ENCODE peak calls at places on chromosomes 16 and 17, in five cellular contexts. K is H1, Z is neuronal stem cell, V is IMR-90, I is H9. O is an unnamed sample.

GRCh38 chr17:28124962-28125361 is 82.5 kb downstream of the NLK start:
- DNase-seq in K (no peak), Z (no peak), V (no peak), I (no peak), O (no peak)

GRCh38 chr17:2043785-2044184 is 2.0 kb downstream of the OVCA2 start:
- DNase-seq in K (no peak), Z (no peak), V (peak), I (no peak), O (peak)

GRCh38 chr16:785563-786535 is 2.3 kb downstream of the RPUSD1 start:
- DNase-seq in K (peak), Z (peak), V (peak), I (peak), O (peak)

GRCh38 chr17:49575524-49576120 is at the start of gene NXPH3:
- DNase-seq in K (peak), Z (peak), V (peak), I (peak), O (peak)

GRCh38 chr16:80569440-80570105 is 28.8 kb downstream of the DYNLRB2 start:
- DNase-seq in K (no peak), Z (no peak), V (peak), I (no peak), O (no peak)

GRCh38 chr17:61378658-61379456 is 20.8 kb upstream of the TBX2 start:
- DNase-seq in K (no peak), Z (no peak), V (no peak), I (no peak), O (no peak)

GRCh38 chr17:39665642-39666221 is 583 bp downstream of the TCAP start:
- DNase-seq in K (no peak), Z (no peak), V (no peak), I (peak), O (peak)

GRCh38 chr17:79630120-79630519 is 19.3 kb upstream of the RBFOX3 start:
- DNase-seq in K (peak), Z (no peak), V (no peak), I (peak), O (no peak)

GRCh38 chr17:42891539-42892152 is 9.0 kb upstream of the G6PC1 start:
- DNase-seq in K (peak), Z (no peak), V (peak), I (peak), O (no peak)

GRCh38 chr17:28926786-28927185 is 23.9 kb upstream of the DHRS13 start:
- DNase-seq in K (no peak), Z (no peak), V (no peak), I (no peak), O (peak)

GRCh38 chr17:67449885-67450755 is 73.0 kb downstream of the PITPNC1 start:
- DNase-seq in K (no peak), Z (no peak), V (no peak), I (no peak), O (no peak)

GRCh38 chr16:50618238-50618918 is 62.7 kb downstream of the SNX20 start:
- DNase-seq in K (no peak), Z (no peak), V (no peak), I (no peak), O (no peak)

GRCh38 chr17:82246365-82247174 is 17.7 kb downstream of the SLC16A3 start:
- DNase-seq in K (no peak), Z (no peak), V (peak), I (no peak), O (peak)

GRCh38 chr17:50051082-50051576 is 4.8 kb upstream of the ITGA3 start:
- DNase-seq in K (no peak), Z (no peak), V (peak), I (peak), O (peak)

GRCh38 chr16:54080524-54081008 is 206.0 kb downstream of the IRX3 start:
- DNase-seq in K (no peak), Z (no peak), V (peak), I (no peak), O (no peak)

GRCh38 chr16:28531777-28532744 is 6.7 kb downstream of the NUPR1 start:
- DNase-seq in K (peak), Z (peak), V (no peak), I (peak), O (peak)

GRCh38 chr16:28108590-28109247 is 45.2 kb upstream of the GSG1L start:
- DNase-seq in K (no peak), Z (no peak), V (no peak), I (no peak), O (no peak)

GRCh38 chr16:2143874-2144485 is 4.4 kb upstream of the RAB26 start:
- DNase-seq in K (peak), Z (no peak), V (no peak), I (peak), O (no peak)

GRCh38 chr16:85856054-85856453 is 42.9 kb upstream of the IRF8 start:
- DNase-seq in K (no peak), Z (no peak), V (no peak), I (no peak), O (no peak)

GRCh38 chr16:47854737-47855136 is 301.1 kb downstream of the ABCC12 start:
- DNase-seq in K (no peak), Z (no peak), V (no peak), I (no peak), O (no peak)

GRCh38 chr16:5325932-5326331 is 228.3 kb upstream of the EEF2KMT start:
- DNase-seq in K (no peak), Z (no peak), V (no peak), I (no peak), O (no peak)

GRCh38 chr16:30927789-30928378 is 4.5 kb downstream of the FBXL19 start:
- DNase-seq in K (peak), Z (peak), V (peak), I (peak), O (no peak)

GRCh38 chr17:30290696-30291570 is 811 bp downstream of the BLMH start:
- DNase-seq in K (no peak), Z (peak), V (peak), I (peak), O (peak)

GRCh38 chr17:59368218-59368857 is 36.9 kb downstream of the YPEL2 start:
- DNase-seq in K (no peak), Z (no peak), V (no peak), I (no peak), O (peak)

GRCh38 chr17:34647511-34647910 is 68.1 kb downstream of the TMEM132E start:
- DNase-seq in K (no peak), Z (no peak), V (no peak), I (no peak), O (no peak)

GRCh38 chr17:546456-546855 is 168.2 kb downstream of the VPS53 start:
- DNase-seq in K (no peak), Z (no peak), V (no peak), I (no peak), O (peak)

GRCh38 chr16:84356176-84356575 is 12.2 kb upstream of the ATP2C2 start:
- DNase-seq in K (no peak), Z (no peak), V (no peak), I (no peak), O (no peak)

GRCh38 chr16:55444754-55445485 is 34.1 kb upstream of the MMP2 start:
- DNase-seq in K (no peak), Z (no peak), V (no peak), I (no peak), O (peak)

GRCh38 chr16:58494981-58495860 is 4.7 kb upstream of the NDRG4 start:
- DNase-seq in K (peak), Z (peak), V (peak), I (peak), O (peak)

GRCh38 chr17:45693792-45694191 is 90.3 kb upstream of the CRHR1 start:
- DNase-seq in K (no peak), Z (no peak), V (no peak), I (no peak), O (no peak)

GRCh38 chr16:73337371-73337770 is 289.4 kb upstream of the ZFHX3 start:
- DNase-seq in K (no peak), Z (no peak), V (no peak), I (no peak), O (no peak)

GRCh38 chr16:621526-622105 is 9.2 kb upstream of the WFIKKN1 start:
- DNase-seq in K (no peak), Z (no peak), V (no peak), I (no peak), O (no peak)

GRCh38 chr16:88714420-88715302 is 8.4 kb downstream of the CTU2 start:
- DNase-seq in K (no peak), Z (no peak), V (no peak), I (no peak), O (no peak)

GRCh38 chr17:57726213-57726612 is 18.9 kb downstream of the CCDC182 start:
- DNase-seq in K (no peak), Z (no peak), V (no peak), I (no peak), O (no peak)

GRCh38 chr17:57622886-57623433 is 122.1 kb downstream of the CCDC182 start:
- DNase-seq in K (no peak), Z (no peak), V (peak), I (no peak), O (peak)

GRCh38 chr17:64448665-64449512 is at the start of gene MILR1:
- DNase-seq in K (no peak), Z (no peak), V (peak), I (no peak), O (no peak)

GRCh38 chr17:64447526-64447925 is 1.4 kb upstream of the MILR1 start:
- DNase-seq in K (no peak), Z (no peak), V (no peak), I (no peak), O (no peak)

GRCh38 chr17:64449545-64449944 is 630 bp downstream of the MILR1 start:
- DNase-seq in K (no peak), Z (no peak), V (no peak), I (no peak), O (no peak)
- H2BK120ac ChIP-seq in K (no peak), Z (no peak), V (no peak), I (no peak), O (no peak)

DNA sequence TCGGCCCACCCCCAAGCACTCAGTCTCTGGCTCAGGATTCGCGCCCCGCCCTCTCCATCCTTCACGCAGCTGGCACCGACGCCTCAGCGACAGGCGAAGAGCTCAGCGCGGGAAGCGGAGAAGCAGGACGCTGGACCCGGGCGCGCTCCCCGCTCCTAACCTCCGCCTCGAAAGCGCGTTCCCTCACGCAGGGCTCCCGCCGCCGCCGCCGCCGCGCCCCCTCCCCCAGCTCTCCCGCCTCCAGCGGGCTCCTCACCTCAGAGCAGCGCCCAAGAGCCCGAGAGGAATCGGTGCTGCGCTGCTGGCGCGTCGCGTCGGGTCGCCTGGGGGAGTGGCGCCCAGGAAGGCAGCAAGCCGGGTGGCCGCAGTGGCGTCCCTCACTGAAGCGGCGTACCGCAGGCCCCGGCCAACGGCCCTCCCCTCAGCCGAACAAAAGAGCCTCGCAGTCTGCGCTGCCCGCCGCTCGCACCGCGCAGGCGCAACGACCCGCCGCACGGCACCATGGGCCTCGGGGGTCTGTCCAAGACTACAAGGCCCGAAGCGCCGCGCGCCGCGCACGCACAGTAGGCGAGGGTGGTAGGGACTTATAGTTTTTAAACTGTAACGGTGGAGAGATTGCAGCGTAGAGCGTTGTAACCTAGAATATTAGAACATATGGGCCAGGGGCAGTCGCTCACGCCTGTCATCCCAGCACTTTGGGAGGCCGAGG is at the start of gene CBX1:
- DNase-seq in K (peak), Z (peak), V (peak), I (peak), O (peak)
- H3K4ac ChIP-seq in K (peak), Z (no peak), V (peak), I (no peak), O (peak)

GRCh38 chr17:41773731-41774193 is 12.7 kb downstream of the JUP start:
- DNase-seq in K (no peak), Z (no peak), V (peak), I (no peak), O (no peak)
- H2BK120ac ChIP-seq in K (no peak), Z (no peak), V (peak), I (no peak), O (peak)

GRCh38 chr16:77913738-77914263 is 108.5 kb upstream of the CLEC3A start:
- DNase-seq in K (no peak), Z (no peak), V (peak), I (no peak), O (no peak)

GRCh38 chr16:77916111-77916510 is 106.2 kb upstream of the CLEC3A start:
- DNase-seq in K (no peak), Z (no peak), V (no peak), I (no peak), O (no peak)

GRCh38 chr16:77912617-77913016 is 109.7 kb upstream of the CLEC3A start:
- DNase-seq in K (no peak), Z (no peak), V (no peak), I (no peak), O (no peak)
- H3K4ac ChIP-seq in K (no peak), Z (no peak), V (no peak), I (no peak), O (no peak)

GRCh38 chr17:41061969-41062368 is 2.1 kb upstream of the KRTAP2-3 start:
- DNase-seq in K (no peak), Z (no peak), V (peak), I (no peak), O (peak)
- H2BK120ac ChIP-seq in K (no peak), Z (no peak), V (peak), I (no peak), O (no peak)

DNA sequence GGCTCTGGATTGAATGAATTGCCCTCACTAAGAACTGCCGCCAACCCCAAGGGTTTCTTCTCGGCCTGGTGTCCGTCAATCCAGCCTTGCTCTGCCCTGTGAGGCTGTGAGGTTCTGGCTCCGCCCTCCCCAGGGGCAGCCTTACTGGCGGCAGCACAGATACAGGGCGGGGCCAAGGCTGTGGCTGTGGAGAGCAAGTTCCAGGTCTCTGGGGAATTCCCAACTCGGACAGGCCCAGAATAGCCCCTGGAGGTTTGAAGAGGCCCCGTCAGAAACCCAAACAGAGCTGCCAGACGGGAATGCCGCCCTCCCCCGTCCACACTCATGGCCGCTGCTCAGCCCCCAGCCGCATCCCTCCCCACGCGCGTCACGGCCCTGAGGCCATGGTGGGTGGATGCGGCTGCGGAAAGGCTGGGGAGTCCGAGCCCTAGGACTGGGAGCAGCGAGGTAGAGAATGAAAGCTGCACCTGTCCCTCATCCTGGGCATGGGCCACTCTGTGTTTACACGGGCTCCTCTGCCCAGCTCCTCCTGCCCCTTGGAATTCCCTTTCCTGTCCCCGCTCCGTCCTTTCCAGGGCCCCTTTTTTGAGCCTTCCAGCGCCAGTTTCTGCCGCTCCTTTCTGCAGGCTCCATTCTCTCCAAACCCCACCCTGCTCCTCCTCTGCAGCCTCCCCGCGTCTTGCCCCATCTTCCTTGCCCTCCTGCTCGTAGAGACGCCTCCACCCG is 660 bp upstream of the PRRT2 start:
- DNase-seq in K (peak), Z (peak), V (peak), I (peak), O (peak)
- H3K4ac ChIP-seq in K (peak), Z (peak), V (peak), I (no peak), O (peak)

GRCh38 chr16:57305159-57305811 is 20.8 kb upstream of the PLLP start:
- DNase-seq in K (no peak), Z (no peak), V (no peak), I (no peak), O (no peak)

GRCh38 chr16:57308041-57308440 is 23.6 kb upstream of the PLLP start:
- DNase-seq in K (no peak), Z (no peak), V (no peak), I (no peak), O (no peak)

GRCh38 chr16:57307365-57307764 is 22.9 kb upstream of the PLLP start:
- DNase-seq in K (no peak), Z (no peak), V (no peak), I (no peak), O (no peak)

GRCh38 chr16:57304169-57305061 is 19.9 kb upstream of the PLLP start:
- DNase-seq in K (no peak), Z (no peak), V (peak), I (no peak), O (peak)

GRCh38 chr16:57306676-57307341 is 22.3 kb upstream of the PLLP start:
- DNase-seq in K (no peak), Z (no peak), V (no peak), I (no peak), O (no peak)
- H2BK120ac ChIP-seq in K (no peak), Z (no peak), V (no peak), I (no peak), O (no peak)

GRCh38 chr16:65037558-65037957 is 84.3 kb downstream of the CDH11 start:
- DNase-seq in K (no peak), Z (no peak), V (no peak), I (no peak), O (no peak)

GRCh38 chr16:65034915-65035314 is 86.9 kb downstream of the CDH11 start:
- DNase-seq in K (peak), Z (no peak), V (no peak), I (peak), O (no peak)

GRCh38 chr16:65042966-65043365 is 78.9 kb downstream of the CDH11 start:
- DNase-seq in K (no peak), Z (no peak), V (no peak), I (no peak), O (no peak)

GRCh38 chr16:65032397-65032796 is 89.5 kb downstream of the CDH11 start:
- DNase-seq in K (no peak), Z (no peak), V (peak), I (no peak), O (no peak)

GRCh38 chr16:65038125-65038524 is 83.7 kb downstream of the CDH11 start:
- DNase-seq in K (no peak), Z (no peak), V (peak), I (no peak), O (no peak)
- H3K4ac ChIP-seq in K (no peak), Z (no peak), V (no peak), I (no peak), O (no peak)

DNA sequence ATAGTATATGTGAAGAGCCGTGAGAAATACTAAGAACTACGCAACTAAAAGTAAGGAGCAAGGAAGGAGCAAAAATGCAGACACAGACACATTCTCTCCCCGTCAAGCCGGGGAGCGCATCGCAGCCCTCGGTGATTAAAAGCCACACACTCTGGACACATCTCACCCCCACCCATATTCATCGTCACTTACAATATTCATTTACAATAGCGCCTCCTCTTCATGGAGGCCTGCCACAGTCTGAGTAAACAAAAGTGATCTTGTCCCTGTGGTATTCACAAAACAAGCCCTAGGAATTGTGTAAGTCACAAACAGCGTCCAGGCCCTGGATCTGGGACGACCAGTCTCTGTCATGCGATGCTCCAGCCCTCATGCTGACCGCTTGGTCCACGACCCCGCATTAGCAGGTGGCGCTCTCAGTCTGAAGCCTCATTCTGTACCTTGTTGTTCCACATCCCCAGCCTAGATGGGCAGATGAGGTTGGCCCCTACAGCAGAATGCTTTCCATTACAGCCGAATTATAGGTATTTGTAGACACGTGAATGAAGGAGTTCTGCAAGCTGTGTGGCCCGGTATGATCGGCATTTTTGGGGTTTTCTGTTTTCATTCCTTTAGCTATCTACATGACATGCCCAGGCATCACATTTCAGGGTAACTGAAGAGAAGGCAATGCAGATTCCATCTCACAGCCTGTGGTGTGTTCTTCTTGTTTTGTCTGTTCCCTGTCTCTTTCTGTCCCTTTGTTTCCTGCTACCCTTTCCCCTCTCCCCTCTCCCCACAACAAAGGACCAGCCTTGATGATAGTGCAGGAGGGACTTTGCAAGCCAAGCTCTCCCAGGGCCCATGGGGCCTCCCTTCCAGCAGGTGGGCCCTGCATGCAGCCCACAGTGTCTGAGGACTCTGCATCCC is 207.1 kb downstream of the RPTOR start:
- DNase-seq in K (no peak), Z (peak), V (peak), I (no peak), O (peak)
- H2BK120ac ChIP-seq in K (peak), Z (no peak), V (peak), I (no peak), O (no peak)